ENCODE peak calls at places on chromosomes 1 and 21, in four cellular contexts. Z, F, A and D are unnamed samples.

GRCh38 chr1:221845650-221846371 is 103.9 kb upstream of the DUSP10 start:
- DNase-seq in Z (no peak), F (peak; percentile 79), A (no peak), D (no peak)

GRCh38 chr21:43874085-43874785 is 9.2 kb downstream of the AGPAT3 start:
- DNase-seq in Z (no peak), F (no peak), A (no peak), D (no peak)

GRCh38 chr1:28199328-28200233 is 23.1 kb upstream of the PTAFR start:
- DNase-seq in Z (no peak), F (no peak), A (peak; percentile 59), D (peak; percentile 80)

GRCh38 chr1:204751883-204752687 is 66.5 kb upstream of the LRRN2 start:
- DNase-seq in Z (no peak), F (no peak), A (no peak), D (no peak)

GRCh38 chr1:90122679-90123340 is 127.9 kb downstream of the ZNF326 start:
- DNase-seq in Z (no peak), F (no peak), A (no peak), D (no peak)

GRCh38 chr1:33502726-33503125 is 30.3 kb downstream of the ZSCAN20 start:
- DNase-seq in Z (no peak), F (no peak), A (no peak), D (no peak)

GRCh38 chr1:241237873-241238272 is 119.1 kb downstream of the RGS7 start:
- DNase-seq in Z (no peak), F (no peak), A (no peak), D (no peak)

GRCh38 chr1:67001682-67002425 is 52.1 kb downstream of the SLC35D1 start:
- DNase-seq in Z (no peak), F (no peak), A (no peak), D (no peak)

GRCh38 chr1:87226341-87226760 is 102.3 kb upstream of the LMO4 start:
- DNase-seq in Z (peak; percentile 60), F (peak; percentile 86), A (no peak), D (no peak)

GRCh38 chr1:223473576-223474344 is 80.5 kb downstream of the CCDC185 start:
- DNase-seq in Z (no peak), F (no peak), A (no peak), D (no peak)

GRCh38 chr1:23528245-23528978 is 2.6 kb downstream of the E2F2 start:
- DNase-seq in Z (peak; percentile 80), F (peak; percentile 91), A (peak; percentile 69), D (peak; percentile 84)

GRCh38 chr21:37358392-37358791 is 8.2 kb upstream of the DYRK1A start:
- DNase-seq in Z (no peak), F (no peak), A (no peak), D (no peak)

GRCh38 chr21:17783003-17783402 is 36.2 kb downstream of the C21orf91 start:
- DNase-seq in Z (no peak), F (no peak), A (no peak), D (no peak)

GRCh38 chr1:218985424-218985823 is 188.3 kb upstream of the LYPLAL1 start:
- DNase-seq in Z (no peak), F (no peak), A (no peak), D (no peak)

GRCh38 chr1:219710529-219711194 is 97.8 kb upstream of the ZC3H11B start:
- DNase-seq in Z (no peak), F (no peak), A (no peak), D (peak; percentile 15)

GRCh38 chr1:153938996-153939395 is 7.5 kb downstream of the DENND4B start:
- DNase-seq in Z (no peak), F (no peak), A (no peak), D (no peak)

GRCh38 chr1:15851251-15852035 is 3.9 kb downstream of the SPEN start:
- DNase-seq in Z (no peak), F (no peak), A (no peak), D (no peak)

GRCh38 chr1:24803987-24804530 is 58.8 kb downstream of the CLIC4 start:
- DNase-seq in Z (no peak), F (no peak), A (no peak), D (no peak)

GRCh38 chr1:17624540-17625256 is 85.2 kb downstream of the ARHGEF10L start:
- DNase-seq in Z (peak; percentile 74), F (no peak), A (no peak), D (no peak)

GRCh38 chr1:20376880-20377494 is 86.3 kb downstream of the VWA5B1 start:
- DNase-seq in Z (peak; percentile 32), F (no peak), A (peak; percentile 33), D (peak; percentile 37)

GRCh38 chr1:35448344-35448801 is 108.8 kb downstream of the KIAA0319L start:
- DNase-seq in Z (no peak), F (no peak), A (no peak), D (no peak)

GRCh38 chr1:176989023-176989422 is 175.5 kb downstream of the ASTN1 start:
- DNase-seq in Z (no peak), F (no peak), A (no peak), D (no peak)

GRCh38 chr1:110288111-110288510 is 51.1 kb upstream of the RBM15 start:
- DNase-seq in Z (no peak), F (no peak), A (no peak), D (no peak)

GRCh38 chr1:203453016-203453415 is 22.6 kb upstream of the PRELP start:
- DNase-seq in Z (no peak), F (no peak), A (no peak), D (no peak)

GRCh38 chr21:15462092-15462491 is 267.7 kb upstream of the USP25 start:
- DNase-seq in Z (no peak), F (no peak), A (no peak), D (no peak)

GRCh38 chr1:72282271-72282656 is at the start of gene NEGR1:
- DNase-seq in Z (peak; percentile 55), F (peak; percentile 62), A (no peak), D (peak; percentile 9)

GRCh38 chr1:189752461-189752860 is 725.2 kb downstream of the BRINP3 start:
- DNase-seq in Z (no peak), F (no peak), A (no peak), D (no peak)

GRCh38 chr1:229694053-229694693 is 68.1 kb downstream of the URB2 start:
- DNase-seq in Z (peak; percentile 83), F (no peak), A (no peak), D (no peak)

GRCh38 chr1:199160521-199161318 is 521.9 kb downstream of the PTPRC start:
- DNase-seq in Z (no peak), F (no peak), A (no peak), D (no peak)

GRCh38 chr1:199157494-199157893 is 518.7 kb downstream of the PTPRC start:
- DNase-seq in Z (no peak), F (peak; percentile 16), A (no peak), D (no peak)

GRCh38 chr1:199163277-199164069 is 524.6 kb downstream of the PTPRC start:
- DNase-seq in Z (no peak), F (no peak), A (no peak), D (no peak)

GRCh38 chr1:199161319-199161680 is 522.5 kb downstream of the PTPRC start:
- DNase-seq in Z (no peak), F (no peak), A (no peak), D (no peak)

DNA sequence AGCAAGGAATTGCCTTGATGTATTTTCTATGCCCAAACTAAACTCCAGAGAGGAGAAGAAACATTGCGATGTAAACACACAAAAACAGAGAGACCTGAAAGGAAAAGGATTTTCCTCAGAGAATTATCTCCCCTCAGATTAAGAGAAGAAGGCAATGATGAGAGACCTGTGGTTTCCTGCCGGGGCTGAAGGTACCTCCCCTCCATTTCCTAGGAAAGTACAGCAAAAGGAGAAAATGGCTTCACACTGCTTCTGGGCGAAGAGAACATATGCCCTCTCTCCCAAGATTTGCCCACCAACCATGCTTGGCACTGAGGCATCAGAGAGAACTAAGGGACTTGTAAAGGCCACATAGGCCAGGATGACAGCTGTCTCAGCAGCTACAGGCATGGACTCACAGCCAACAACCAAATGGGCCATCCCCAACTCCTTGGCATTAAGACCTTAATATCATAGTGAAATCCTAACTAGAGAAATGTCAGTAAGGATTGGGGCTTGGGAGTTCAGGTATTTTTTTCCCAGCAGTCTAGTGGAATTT is 523.0 kb downstream of the PTPRC start:
- DNase-seq in Z (no peak), F (no peak), A (no peak), D (no peak)
- H3K27ac ChIP-seq in Z (no peak overlapping the region), F (no peak overlapping the region), A (no peak overlapping the region), D (no peak overlapping the region)

GRCh38 chr1:1346501-1346890 is 2.7 kb downstream of the DVL1 start:
- DNase-seq in Z (no peak), F (peak; percentile 54), A (no peak), D (no peak)

GRCh38 chr1:1345384-1345783 is 3.8 kb downstream of the DVL1 start:
- DNase-seq in Z (no peak), F (peak; percentile 82), A (no peak), D (no peak)

GRCh38 chr1:1343811-1344421 is 5.3 kb downstream of the DVL1 start:
- DNase-seq in Z (no peak), F (no peak), A (no peak), D (no peak)

GRCh38 chr1:1345860-1346500 is 3.2 kb downstream of the DVL1 start:
- DNase-seq in Z (no peak), F (no peak), A (no peak), D (no peak)

GRCh38 chr1:1344672-1345361 is 4.4 kb downstream of the DVL1 start:
- DNase-seq in Z (no peak), F (peak; percentile 97), A (no peak), D (no peak)
- H3K27ac ChIP-seq in Z (no peak overlapping the region), F (peak overlapping the region; percentile 98), A (no peak overlapping the region), D (no peak overlapping the region)

GRCh38 chr1:156662588-156663055 is 14.6 kb downstream of the NES start:
- DNase-seq in Z (no peak), F (no peak), A (no peak), D (no peak)

GRCh38 chr1:156663178-156663577 is 14.0 kb downstream of the NES start:
- DNase-seq in Z (peak; percentile 50), F (no peak), A (no peak), D (no peak)

GRCh38 chr1:156660752-156661112 is 16.5 kb downstream of the NES start:
- DNase-seq in Z (no peak), F (no peak), A (no peak), D (no peak)

GRCh38 chr1:156659994-156660751 is 17.0 kb downstream of the NES start:
- DNase-seq in Z (peak; percentile 96), F (peak; percentile 97), A (peak; percentile 89), D (peak; percentile 88)

DNA sequence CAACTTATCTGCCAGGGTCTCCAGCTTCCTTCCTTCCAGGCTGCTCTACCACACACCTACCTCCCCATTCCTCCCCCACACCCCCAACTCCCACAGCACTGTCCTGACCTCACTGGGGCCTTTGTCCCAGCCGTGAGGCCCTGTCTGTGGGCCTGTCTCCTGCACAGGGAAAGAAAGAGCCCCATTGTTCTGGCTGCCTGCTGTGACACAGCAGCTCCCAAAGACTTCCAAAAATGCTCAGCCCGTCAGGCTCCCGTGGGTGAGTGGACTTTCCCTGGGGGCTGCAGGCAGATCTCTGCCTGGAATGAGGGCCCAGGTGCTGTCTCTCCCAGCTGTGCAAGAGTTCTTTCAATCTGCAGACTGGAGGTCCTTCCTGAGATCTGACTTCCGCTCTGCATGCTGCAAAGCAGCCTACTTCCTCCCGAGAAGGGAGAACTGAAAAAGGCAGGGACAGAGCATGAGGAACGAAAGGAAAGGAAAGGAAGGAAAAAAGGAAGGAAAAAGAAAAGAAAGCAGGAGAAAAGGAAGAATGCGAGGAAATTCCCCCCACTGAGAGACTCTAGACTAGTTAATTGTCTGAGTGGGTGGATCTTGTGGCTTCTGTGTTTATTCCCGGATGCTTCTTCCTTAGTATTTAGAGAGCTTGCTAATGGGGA is 15.1 kb downstream of the NES start:
- DNase-seq in Z (no peak), F (no peak), A (no peak), D (no peak)
- H3K27ac ChIP-seq in Z (peak overlapping the region; percentile 96), F (peak overlapping the region; percentile 94), A (peak overlapping the region; percentile 80), D (no peak overlapping the region)

GRCh38 chr1:56376188-56376984 is 203.0 kb downstream of the PLPP3 start:
- DNase-seq in Z (peak; percentile 32), F (no peak), A (no peak), D (no peak)
- H3K27ac ChIP-seq in Z (peak overlapping the region; percentile 87), F (peak overlapping the region; percentile 9), A (no peak overlapping the region), D (no peak overlapping the region)